ENCODE peak calls at places on chromosomes 5 and 9, in six cellular contexts. Y is A549, C is body of pancreas, I is spleen, J is stomach, U is NB4. F is an unnamed sample.

GRCh38 chr9:5582835-5583195 is 46.1 kb upstream of the RIC1 start:
- DNase-seq in Y (no peak), C (no peak), I (peak; percentile 73), J (no peak), U (no peak), F (no peak)

GRCh38 chr9:106130374-106130773 is 436.0 kb downstream of the TMEM38B start:
- DNase-seq in Y (no peak), C (no peak), I (no peak), J (no peak), U (no peak), F (no peak)

GRCh38 chr5:32109236-32109635 is 64.9 kb downstream of the GOLPH3 start:
- DNase-seq in Y (no peak), C (no peak), I (no peak), J (no peak), U (no peak), F (no peak)

GRCh38 chr9:93258818-93259489 is 75.0 kb downstream of the WNK2 start:
- DNase-seq in Y (no peak), C (peak; percentile 10), I (peak; percentile 67), J (peak; percentile 25), U (no peak), F (no peak)

GRCh38 chr9:89597711-89598707 is 6.8 kb upstream of the GADD45G start:
- DNase-seq in Y (peak; percentile 66), C (peak; percentile 75), I (no peak), J (peak; percentile 64), U (peak; percentile 73), F (peak; percentile 60)

GRCh38 chr9:93468763-93469456 is 15.5 kb upstream of the FAM120AOS start:
- DNase-seq in Y (no peak), C (no peak), I (no peak), J (no peak), U (no peak), F (peak; percentile 47)

GRCh38 chr5:140549237-140550144 is 2.0 kb downstream of the EIF4EBP3 start:
- DNase-seq in Y (no peak), C (peak; percentile 56), I (no peak), J (peak; percentile 86), U (peak; percentile 93), F (peak; percentile 74)

GRCh38 chr9:114805670-114806551 is at the start of gene TNFSF15:
- DNase-seq in Y (peak; percentile 40), C (peak; percentile 45), I (peak; percentile 77), J (peak; percentile 71), U (peak; percentile 15), F (no peak)

GRCh38 chr5:43560128-43560527 is 3.3 kb upstream of the PAIP1 start:
- DNase-seq in Y (no peak), C (no peak), I (no peak), J (no peak), U (no peak), F (no peak)

GRCh38 chr5:16909464-16909863 is 26.6 kb downstream of the MYO10 start:
- DNase-seq in Y (peak; percentile 47), C (no peak), I (no peak), J (no peak), U (no peak), F (no peak)

GRCh38 chr5:123285122-123286011 is 137.8 kb downstream of the CEP120 start:
- DNase-seq in Y (no peak), C (no peak), I (no peak), J (no peak), U (no peak), F (no peak)

GRCh38 chr9:87179556-87180340 is 232.4 kb upstream of the GAS1 start:
- DNase-seq in Y (no peak), C (no peak), I (no peak), J (no peak), U (no peak), F (peak; percentile 30)

GRCh38 chr5:122067330-122067885 is 10.7 kb downstream of the LOX start:
- DNase-seq in Y (no peak), C (no peak), I (no peak), J (no peak), U (no peak), F (no peak)

GRCh38 chr5:139844472-139845145 is 49.0 kb downstream of the PSD2 start:
- DNase-seq in Y (peak; percentile 85), C (peak; percentile 79), I (peak; percentile 90), J (peak; percentile 78), U (peak; percentile 76), F (peak; percentile 79)

DNA sequence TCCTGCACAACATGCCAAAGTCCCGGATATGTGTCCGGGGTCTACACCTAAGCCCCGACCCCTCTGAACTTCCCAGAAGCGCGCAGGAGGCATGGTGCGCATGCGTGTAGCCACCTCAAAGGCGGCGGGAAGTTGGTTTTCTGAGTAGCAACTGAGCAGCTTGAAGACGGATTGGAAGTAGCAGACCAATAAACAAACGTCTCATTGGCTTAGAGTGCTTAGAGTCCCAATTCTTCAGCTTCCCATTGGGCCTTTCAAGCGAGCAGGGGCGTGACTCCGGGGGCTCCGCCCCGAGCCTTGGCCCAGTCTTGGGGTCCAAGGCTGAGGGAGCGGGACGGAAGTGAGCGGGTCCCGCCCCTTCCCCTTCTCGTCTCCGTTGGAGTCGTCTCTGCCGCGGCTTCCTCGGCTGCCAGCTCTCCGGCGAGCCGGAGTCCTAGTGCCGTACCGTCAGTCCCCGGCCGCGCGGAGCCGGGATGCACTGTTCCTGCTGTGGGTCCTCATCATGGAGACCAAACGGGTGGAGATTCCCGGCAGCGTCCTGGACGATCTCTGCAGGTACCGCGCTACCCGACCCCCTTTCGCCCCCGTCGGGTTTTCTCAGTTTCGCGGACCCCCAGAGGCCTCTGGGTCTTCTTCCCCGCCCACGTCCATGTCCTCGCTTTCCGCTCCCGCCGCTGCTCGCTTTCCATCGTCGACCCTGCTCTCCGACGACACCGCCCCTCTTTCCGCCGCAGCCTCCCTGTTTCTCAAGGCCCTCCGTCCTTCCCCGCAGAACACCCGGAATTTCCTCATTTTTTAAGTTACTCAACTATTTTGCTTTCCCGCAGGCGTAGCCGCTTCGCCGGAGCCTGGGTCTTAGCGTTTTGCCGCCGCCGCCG is at the start of gene DCP2:
- DNase-seq in Y (peak; percentile 99), C (peak; percentile 90), I (peak; percentile 98), J (peak; percentile 93), U (peak; percentile 99), F (peak; percentile 99)
- TF ChIP-seq POLR2A in Y (peak; percentile 69), C (peak; percentile 54), I (no peak), J (no peak), U (peak; percentile 85), F (peak; percentile 99)

GRCh38 chr9:113410207-113411158 is at the start of the genes C9orf43 and POLE3:
- DNase-seq in Y (peak; percentile 97), C (peak; percentile 95), I (peak; percentile 99), J (peak; percentile 95), U (peak; percentile 98), F (peak; percentile 97)
- TF ChIP-seq POLR2A in Y (peak; percentile 72), C (peak; percentile 46), I (peak; percentile 19), J (no peak), U (peak; percentile 67), F (peak; percentile 88)

GRCh38 chr5:71587709-71588532 is 781 bp downstream of the MCCC2 start:
- DNase-seq in Y (peak; percentile 7), C (peak; percentile 16), I (no peak), J (no peak), U (peak; percentile 31), F (no peak)

GRCh38 chr5:71589903-71590302 is 2.8 kb downstream of the MCCC2 start:
- DNase-seq in Y (no peak), C (no peak), I (no peak), J (no peak), U (no peak), F (no peak)

GRCh38 chr5:71588533-71588885 is 1.4 kb downstream of the MCCC2 start:
- DNase-seq in Y (no peak), C (no peak), I (no peak), J (no peak), U (no peak), F (no peak)

GRCh38 chr5:71586052-71586940 is 844 bp upstream of the MCCC2 start:
- DNase-seq in Y (peak; percentile 24), C (no peak), I (no peak), J (no peak), U (peak; percentile 55), F (peak; percentile 71)

GRCh38 chr5:71586941-71587708 is at the start of gene MCCC2:
- DNase-seq in Y (peak; percentile 97), C (peak; percentile 98), I (peak; percentile 98), J (peak; percentile 98), U (peak; percentile 98), F (peak; percentile 96)
- TF ChIP-seq POLR2A in Y (peak; percentile 94), C (peak; percentile 87), I (no peak), J (no peak), U (peak; percentile 72), F (peak; percentile 87)

DNA sequence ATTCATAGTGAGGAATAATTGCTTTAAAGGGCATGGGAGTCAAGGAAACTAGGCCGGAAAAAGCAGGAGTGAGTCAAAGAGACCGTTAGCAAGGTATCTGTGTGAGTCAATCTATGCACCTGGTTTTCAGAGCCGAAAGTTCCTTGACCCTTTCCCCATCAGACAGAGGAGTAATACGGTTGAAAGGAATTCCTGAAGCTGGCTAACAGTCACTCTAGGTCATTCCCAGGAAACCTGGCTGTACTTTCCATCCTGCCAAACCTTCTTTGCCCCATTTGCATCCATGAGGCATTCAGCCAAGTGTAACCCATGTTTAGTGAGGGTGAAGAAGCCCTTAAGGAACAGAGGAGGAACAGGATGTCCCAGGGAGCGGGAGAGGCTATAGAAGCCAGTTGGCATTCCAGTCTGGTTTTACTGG is 16.2 kb downstream of the RBM18 start:
- DNase-seq in Y (no peak), C (no peak), I (no peak), J (no peak), U (no peak), F (no peak)
- TF ChIP-seq POLR2A in Y (no peak), C (no peak), I (no peak), J (no peak), U (no peak), F (no peak)

DNA sequence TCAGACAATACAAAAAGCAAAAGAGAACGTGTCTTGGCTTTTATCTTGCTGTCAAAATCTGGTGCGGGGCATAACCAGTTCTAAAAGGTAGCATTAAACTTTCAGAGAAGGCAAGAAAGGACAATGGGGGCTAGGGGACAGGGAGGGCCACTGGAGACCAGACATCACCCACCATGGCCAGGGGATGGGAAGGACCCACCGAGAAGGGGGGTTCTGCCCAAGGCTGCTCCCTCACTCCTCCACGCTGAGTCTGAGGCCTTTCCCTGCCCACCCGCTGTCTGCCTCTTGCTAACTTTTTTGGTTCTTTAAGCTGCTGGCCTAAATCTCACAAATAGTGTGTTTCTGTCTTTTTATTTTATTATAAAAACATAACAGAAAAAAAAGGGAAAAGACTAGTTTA is 33.6 kb downstream of the ATPSCKMT start:
- DNase-seq in Y (no peak), C (no peak), I (no peak), J (no peak), U (no peak), F (no peak)
- TF ChIP-seq POLR2A in Y (no peak), C (no peak), I (no peak), J (no peak), U (no peak), F (no peak)

F was measured in erythroblast.